ENCODE peak calls at places on chromosome 22, in eight cellular contexts. E is uterus, W is adrenal gland, V is spleen, H is heart left ventricle, T is endothelial cell of umbilical vein, S is Peyer's patch, B is stomach. L is an unnamed sample.

GRCh38 chr22:49960967-49961600 is 512 bp downstream of the PIM3 start:
- DNase-seq in E (peak), S (peak), V (peak), W (peak), H (peak), B (peak), T (peak), L (peak)

GRCh38 chr22:47402876-47403525 is 640.6 kb downstream of the TBC1D22A start:
- DNase-seq in H (no peak), B (no peak), E (no peak), S (no peak), T (no peak), V (peak), W (no peak), L (no peak)

GRCh38 chr22:32918741-32919140 is 117.2 kb downstream of the TIMP3 start:
- DNase-seq in T (no peak), H (no peak), E (no peak), S (no peak), W (no peak), B (no peak), V (no peak), L (no peak)

GRCh38 chr22:22995166-22995565 is 75.2 kb upstream of the GNAZ start:
- DNase-seq in E (no peak), S (no peak), T (no peak), H (no peak), B (no peak), V (no peak), W (no peak), L (no peak)

GRCh38 chr22:49768077-49768476 is 59.6 kb downstream of the BRD1 start:
- DNase-seq in V (peak), S (peak), T (no peak), W (no peak), B (no peak), H (peak), E (no peak), L (no peak)

GRCh38 chr22:33697640-33698039 is 222.6 kb downstream of the LARGE1 start:
- DNase-seq in H (no peak), S (no peak), T (no peak), B (no peak), W (no peak), V (no peak), E (no peak), L (no peak)

GRCh38 chr22:27075028-27075678 is 417.8 kb downstream of the MIAT start:
- DNase-seq in E (no peak), T (no peak), S (no peak), W (no peak), B (no peak), V (no peak), H (no peak), L (no peak)

GRCh38 chr22:23530106-23530505 is 50.0 kb downstream of the IGLL1 start:
- DNase-seq in T (no peak), W (no peak), V (peak), H (no peak), B (no peak), E (no peak), S (no peak), L (no peak)

GRCh38 chr22:30169002-30169401 is 77.6 kb downstream of the LIF start:
- DNase-seq in W (no peak), S (no peak), B (no peak), T (no peak), E (no peak), V (no peak), H (no peak), L (no peak)

GRCh38 chr22:30038219-30038618 is 42.0 kb upstream of the HORMAD2 start:
- DNase-seq in V (no peak), H (no peak), T (peak), E (peak), S (no peak), W (no peak), B (peak), L (no peak)

GRCh38 chr22:31812977-31813605 is 59.3 kb downstream of the DEPDC5 start:
- DNase-seq in V (no peak), S (no peak), B (no peak), E (no peak), W (no peak), H (no peak), T (no peak), L (no peak)

GRCh38 chr22:39431216-39431801 is 25.5 kb upstream of the MGAT3 start:
- DNase-seq in W (no peak), V (peak), T (no peak), H (no peak), B (no peak), S (no peak), E (no peak), L (no peak)

GRCh38 chr22:44024288-44024908 is at the start of gene PARVB:
- DNase-seq in B (no peak), V (peak), S (no peak), T (no peak), W (peak), H (peak), E (no peak), L (no peak)

GRCh38 chr22:50045211-50046018 is 12.7 kb downstream of the TTLL8 start:
- DNase-seq in B (no peak), E (no peak), V (no peak), S (no peak), T (no peak), W (no peak), H (no peak), L (no peak)

GRCh38 chr22:43996981-43997265 is 27.2 kb upstream of the PARVB start:
- DNase-seq in H (no peak), S (peak), V (no peak), E (no peak), T (no peak), W (no peak), B (no peak), L (no peak)

GRCh38 chr22:30422481-30423295 is 2.9 kb upstream of the MTFP1 start:
- DNase-seq in B (peak), W (peak), V (no peak), E (peak), T (peak), S (peak), H (peak), L (peak)

GRCh38 chr22:32745251-32745995 is 56.1 kb upstream of the TIMP3 start:
- DNase-seq in T (no peak), E (peak), H (peak), W (no peak), B (no peak), V (no peak), S (no peak), L (peak)

GRCh38 chr22:22374579-22374978 is 130.0 kb downstream of the VPREB1 start:
- DNase-seq in B (no peak), E (no peak), W (no peak), H (no peak), S (no peak), T (no peak), V (no peak), L (no peak)

GRCh38 chr22:47794851-47795250 is 1032.4 kb downstream of the TBC1D22A start:
- DNase-seq in W (no peak), T (no peak), V (peak), S (no peak), E (no peak), H (no peak), B (no peak), L (no peak)

GRCh38 chr22:39472570-39473556 is 16.1 kb downstream of the MGAT3 start:
- DNase-seq in V (no peak), S (peak), W (no peak), E (no peak), H (no peak), T (no peak), B (peak), L (no peak)

GRCh38 chr22:49697047-49697446 is 130.6 kb downstream of the BRD1 start:
- DNase-seq in E (no peak), T (no peak), V (no peak), B (no peak), S (no peak), W (no peak), H (no peak), L (no peak)

DNA sequence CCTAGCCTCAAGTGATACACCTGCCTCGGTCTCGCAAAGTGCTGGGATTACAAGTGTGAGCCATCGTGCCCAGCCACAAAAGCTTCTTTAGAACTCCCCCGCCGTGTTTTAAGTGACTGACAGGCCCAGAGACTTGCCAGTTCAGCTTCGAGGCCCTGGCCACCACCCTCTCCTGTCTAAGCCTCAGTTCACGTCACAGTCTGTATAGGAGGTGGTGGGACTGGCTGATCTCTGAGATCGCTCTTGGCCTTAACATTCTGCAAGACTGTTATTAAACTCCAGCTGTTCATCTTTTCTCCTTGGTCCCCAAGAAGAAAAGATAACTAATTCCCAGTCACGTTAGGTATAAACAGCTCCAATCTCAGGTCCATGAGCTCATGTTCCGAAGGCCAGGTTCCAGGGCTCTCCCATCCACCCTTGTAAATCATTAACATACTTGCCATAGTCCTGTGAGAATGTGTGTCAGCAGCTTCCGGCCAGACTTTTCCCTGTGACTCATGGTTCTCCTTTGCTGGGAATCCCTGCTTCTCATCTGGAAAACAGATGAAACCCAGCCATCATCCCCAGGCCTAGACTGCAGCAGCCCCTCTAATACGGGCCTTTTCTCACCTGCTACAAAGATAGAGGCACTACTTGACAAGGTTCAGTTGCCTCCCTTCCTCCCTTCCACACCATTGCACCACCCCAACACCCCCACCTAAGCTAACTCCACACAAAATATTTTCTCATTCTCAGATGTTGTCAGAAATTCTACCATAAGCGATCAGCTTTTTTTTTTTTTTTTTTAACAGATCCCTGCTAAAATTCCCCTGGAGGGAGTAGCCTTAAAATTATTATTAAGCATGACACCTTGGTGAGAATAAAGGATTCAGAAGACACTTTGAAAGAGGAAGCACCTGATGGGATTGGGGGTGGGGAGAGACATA is 5.6 kb upstream of the KIAA0930 start:
- DNase-seq in B (peak), T (peak), V (no peak), W (peak), E (peak), H (no peak), S (peak), L (no peak)
- TF ChIP-seq POLR2A in B (no peak), T (no peak), V (no peak), W (no peak), E (no peak), H (no peak), S (peak), L (no peak)

GRCh38 chr22:17410576-17410975 is 41.3 kb downstream of the CECR2 start:
- DNase-seq in S (no peak), T (no peak), E (no peak), V (no peak), W (no peak), B (no peak), H (no peak), L (no peak)
- H3K4me3 ChIP-seq in S (no peak), T (no peak), E (no peak), V (no peak), W (no peak), B (no peak), H (no peak), L (no peak)

GRCh38 chr22:36279219-36279666 is 26.3 kb downstream of the APOL1 start:
- DNase-seq in T (no peak), H (no peak), S (no peak), W (no peak), B (no peak), E (peak), V (no peak), L (no peak)

GRCh38 chr22:36274547-36274946 is 21.6 kb downstream of the APOL1 start:
- DNase-seq in B (no peak), T (no peak), W (no peak), H (no peak), V (no peak), S (no peak), E (no peak), L (no peak)

GRCh38 chr22:36281726-36282077 is 28.8 kb downstream of the APOL1 start:
- DNase-seq in S (no peak), T (no peak), H (no peak), B (no peak), V (no peak), E (peak), W (no peak), L (no peak)

GRCh38 chr22:36280379-36280778 is 27.4 kb downstream of the APOL1 start:
- DNase-seq in W (no peak), B (no peak), H (no peak), S (no peak), T (no peak), V (no peak), E (peak), L (no peak)

DNA sequence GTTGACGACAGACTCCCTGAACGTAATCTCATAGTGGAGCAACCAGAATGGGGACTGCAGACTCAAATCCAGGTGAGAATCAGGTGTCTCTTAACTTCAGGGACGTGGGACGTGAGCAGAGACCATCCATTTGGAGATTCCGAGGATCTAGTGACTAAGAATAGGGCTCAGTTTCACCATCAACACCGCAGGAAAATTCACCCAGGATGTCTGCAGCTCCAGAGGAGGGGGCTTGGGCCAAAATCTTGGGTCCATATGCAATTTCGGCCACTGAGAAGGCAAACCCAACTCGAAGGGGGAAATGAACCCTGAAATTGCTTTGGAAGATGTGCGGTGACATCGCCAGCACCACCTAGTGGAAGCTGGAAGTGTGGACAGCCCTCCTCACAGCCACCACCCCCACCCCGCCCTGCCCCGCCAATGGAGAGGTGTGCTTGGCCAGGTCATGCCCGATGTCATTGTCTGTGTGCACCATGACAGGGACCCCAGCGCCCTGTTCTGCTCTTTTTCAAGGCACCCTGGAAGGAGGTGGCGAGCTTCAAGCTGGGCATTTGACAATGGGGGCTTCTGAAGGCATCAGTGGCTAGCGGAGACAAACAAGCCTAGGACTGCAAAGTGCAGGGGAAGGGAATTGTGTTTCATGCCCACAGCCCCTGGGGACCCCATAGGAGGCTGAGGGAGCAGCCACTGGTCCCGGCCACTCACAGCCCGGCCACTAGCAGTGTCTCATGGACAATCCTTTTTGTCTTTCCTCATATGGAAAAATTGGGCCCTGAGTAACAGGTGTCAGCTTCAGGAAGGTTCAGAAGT is 24.8 kb downstream of the APOL1 start:
- DNase-seq in B (peak), S (peak), T (peak), V (peak), E (peak), W (peak), H (no peak), L (peak)
- TF ChIP-seq POLR2A in B (no peak), S (no peak), T (peak), V (no peak), E (no peak), W (no peak), H (no peak), L (no peak)

GRCh38 chr22:19582033-19582693 is 58.0 kb upstream of the CLDN5 start:
- DNase-seq in S (no peak), T (no peak), B (no peak), E (no peak), V (no peak), W (no peak), H (no peak), L (no peak)

GRCh38 chr22:19579113-19579811 is 55.1 kb upstream of the CLDN5 start:
- DNase-seq in S (no peak), H (no peak), B (no peak), T (peak), W (no peak), E (no peak), V (no peak), L (no peak)

GRCh38 chr22:19580291-19580890 is 56.2 kb upstream of the CLDN5 start:
- DNase-seq in V (no peak), W (no peak), B (no peak), E (no peak), T (no peak), S (no peak), H (no peak), L (no peak)

GRCh38 chr22:19578180-19579004 is 54.2 kb upstream of the CLDN5 start:
- DNase-seq in V (no peak), T (no peak), E (no peak), B (no peak), W (no peak), S (no peak), H (no peak), L (no peak)

DNA sequence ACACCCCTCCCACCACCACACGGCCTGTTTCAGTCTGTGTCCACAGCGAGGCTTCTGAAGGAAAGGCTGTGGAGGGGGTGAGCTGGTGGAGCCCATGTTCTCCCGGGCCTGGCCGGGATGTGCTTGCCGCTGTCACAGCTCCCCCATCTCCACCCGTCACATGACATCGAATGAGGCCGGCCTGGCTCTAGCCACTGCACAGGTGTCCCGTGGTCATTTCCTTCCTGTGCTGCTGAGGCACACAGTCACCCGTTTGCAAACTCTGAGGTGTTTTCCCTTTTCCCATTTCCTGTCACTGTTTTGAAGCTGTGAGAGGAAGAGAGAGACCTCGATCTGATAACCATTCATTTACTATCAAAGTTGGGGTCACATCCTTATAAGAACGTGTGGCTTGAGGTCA is 55.7 kb upstream of the CLDN5 start:
- DNase-seq in H (peak), S (no peak), V (no peak), W (peak), E (peak), B (no peak), T (peak), L (no peak)
- H3K4me3 ChIP-seq in H (no peak), S (no peak), V (no peak), W (no peak), E (no peak), B (no peak), T (no peak), L (no peak)

GRCh38 chr22:37809672-37810333 is 2.1 kb downstream of the GCAT start:
- DNase-seq in H (no peak), W (no peak), S (no peak), B (no peak), T (no peak), E (no peak), V (no peak), L (no peak)
- TF ChIP-seq POLR2A in H (no peak), W (no peak), S (no peak), B (no peak), T (no peak), E (no peak), V (no peak), L (no peak)